ENCODE peak calls at places on chromosomes 5 and 9, in eight cellular contexts. One of them, this sample, is unnamed.

GRCh38 chr9:71854811-71855210 is 56.2 kb downstream of the ABHD17B start:
- DNase-seq in AG09319: no peak
- DNase-seq in psoas muscle: no peak
- DNase-seq in endothelial cell: no peak
- DNase-seq in fibroblast of mammary gland: no peak
- DNase-seq in RWPE1: no peak
- DNase-seq in ascending aorta: no peak
- DNase-seq in NB4: no peak
- DNase-seq in this sample: no peak

GRCh38 chr5:115387816-115388215 is 91.4 kb upstream of the CCDC112 start:
- DNase-seq in AG09319: no peak
- DNase-seq in psoas muscle: no peak
- DNase-seq in endothelial cell: no peak
- DNase-seq in fibroblast of mammary gland: no peak
- DNase-seq in RWPE1: no peak
- DNase-seq in ascending aorta: no peak
- DNase-seq in NB4: no peak
- DNase-seq in this sample: no peak

GRCh38 chr5:160937570-160937969 is 85.6 kb upstream of the ATP10B start:
- DNase-seq in AG09319: no peak
- DNase-seq in psoas muscle: no peak
- DNase-seq in endothelial cell: no peak
- DNase-seq in fibroblast of mammary gland: no peak
- DNase-seq in RWPE1: no peak
- DNase-seq in ascending aorta: no peak
- DNase-seq in NB4: no peak
- DNase-seq in this sample: no peak

GRCh38 chr5:41835625-41836024 is 34.6 kb downstream of the OXCT1 start:
- DNase-seq in AG09319: peak; percentile 66
- DNase-seq in psoas muscle: peak; percentile 36
- DNase-seq in endothelial cell: no peak
- DNase-seq in fibroblast of mammary gland: peak; percentile 87
- DNase-seq in RWPE1: peak; percentile 18
- DNase-seq in ascending aorta: peak; percentile 50
- DNase-seq in NB4: peak; percentile 9
- DNase-seq in this sample: no peak

GRCh38 chr9:6855860-6856259 is 98.1 kb downstream of the KDM4C start:
- DNase-seq in AG09319: no peak
- DNase-seq in psoas muscle: no peak
- DNase-seq in endothelial cell: no peak
- DNase-seq in fibroblast of mammary gland: no peak
- DNase-seq in RWPE1: no peak
- DNase-seq in ascending aorta: no peak
- DNase-seq in NB4: no peak
- DNase-seq in this sample: no peak

GRCh38 chr9:121599186-121599871 is 52.1 kb upstream of the DAB2IP start:
- DNase-seq in AG09319: no peak
- DNase-seq in psoas muscle: peak; percentile 88
- DNase-seq in endothelial cell: peak; percentile 60
- DNase-seq in fibroblast of mammary gland: no peak
- DNase-seq in RWPE1: peak; percentile 86
- DNase-seq in ascending aorta: peak; percentile 19
- DNase-seq in NB4: peak; percentile 25
- DNase-seq in this sample: no peak

GRCh38 chr5:190366-191035 is 794 bp upstream of the LRRC14B start:
- DNase-seq in AG09319: no peak
- DNase-seq in psoas muscle: peak; percentile 18
- DNase-seq in endothelial cell: no peak
- DNase-seq in fibroblast of mammary gland: no peak
- DNase-seq in RWPE1: no peak
- DNase-seq in ascending aorta: no peak
- DNase-seq in NB4: no peak
- DNase-seq in this sample: peak; percentile 29

GRCh38 chr9:615756-616155 is 225.7 kb upstream of the DMRT1 start:
- DNase-seq in AG09319: no peak
- DNase-seq in psoas muscle: no peak
- DNase-seq in endothelial cell: no peak
- DNase-seq in fibroblast of mammary gland: no peak
- DNase-seq in RWPE1: no peak
- DNase-seq in ascending aorta: no peak
- DNase-seq in NB4: no peak
- DNase-seq in this sample: no peak

GRCh38 chr9:4837768-4838546 is 45.2 kb downstream of the RCL1 start:
- DNase-seq in AG09319: no peak
- DNase-seq in psoas muscle: peak; percentile 19
- DNase-seq in endothelial cell: no peak
- DNase-seq in fibroblast of mammary gland: peak; percentile 100
- DNase-seq in RWPE1: no peak
- DNase-seq in ascending aorta: no peak
- DNase-seq in NB4: peak; percentile 79
- DNase-seq in this sample: no peak

GRCh38 chr5:55062039-55062779 is 38.2 kb downstream of the GZMK start:
- DNase-seq in AG09319: no peak
- DNase-seq in psoas muscle: no peak
- DNase-seq in endothelial cell: no peak
- DNase-seq in fibroblast of mammary gland: no peak
- DNase-seq in RWPE1: no peak
- DNase-seq in ascending aorta: no peak
- DNase-seq in NB4: no peak
- DNase-seq in this sample: no peak

GRCh38 chr9:108478431-108478837 is 377.4 kb downstream of the ACTL7B start:
- DNase-seq in AG09319: no peak
- DNase-seq in psoas muscle: peak; percentile 28
- DNase-seq in endothelial cell: no peak
- DNase-seq in fibroblast of mammary gland: peak; percentile 99
- DNase-seq in RWPE1: peak; percentile 95
- DNase-seq in ascending aorta: peak; percentile 25
- DNase-seq in NB4: peak; percentile 2
- DNase-seq in this sample: no peak

GRCh38 chr5:150208187-150209015 is 18.5 kb downstream of the SLC6A7 start:
- DNase-seq in AG09319: no peak
- DNase-seq in psoas muscle: no peak
- DNase-seq in endothelial cell: no peak
- DNase-seq in fibroblast of mammary gland: peak; percentile 79
- DNase-seq in RWPE1: peak; percentile 97
- DNase-seq in ascending aorta: no peak
- DNase-seq in NB4: no peak
- DNase-seq in this sample: no peak

GRCh38 chr5:88269222-88269771 is 652 bp upstream of the TMEM161B start:
- DNase-seq in AG09319: no peak
- DNase-seq in psoas muscle: no peak
- DNase-seq in endothelial cell: no peak
- DNase-seq in fibroblast of mammary gland: peak; percentile 16
- DNase-seq in RWPE1: peak; percentile 50
- DNase-seq in ascending aorta: no peak
- DNase-seq in NB4: peak; percentile 41
- DNase-seq in this sample: no peak

GRCh38 chr9:25117791-25118190 is 560.5 kb downstream of the TUSC1 start:
- DNase-seq in AG09319: no peak
- DNase-seq in psoas muscle: no peak
- DNase-seq in endothelial cell: no peak
- DNase-seq in fibroblast of mammary gland: no peak
- DNase-seq in RWPE1: no peak
- DNase-seq in ascending aorta: no peak
- DNase-seq in NB4: no peak
- DNase-seq in this sample: no peak

GRCh38 chr9:99573883-99574282 is 247.8 kb upstream of the NR4A3 start:
- DNase-seq in AG09319: no peak
- DNase-seq in psoas muscle: no peak
- DNase-seq in endothelial cell: no peak
- DNase-seq in fibroblast of mammary gland: no peak
- DNase-seq in RWPE1: no peak
- DNase-seq in ascending aorta: no peak
- DNase-seq in NB4: no peak
- DNase-seq in this sample: no peak

GRCh38 chr9:134451700-134452458 is 125.6 kb downstream of the RXRA start:
- DNase-seq in AG09319: no peak
- DNase-seq in psoas muscle: no peak
- DNase-seq in endothelial cell: no peak
- DNase-seq in fibroblast of mammary gland: no peak
- DNase-seq in RWPE1: no peak
- DNase-seq in ascending aorta: no peak
- DNase-seq in NB4: no peak
- DNase-seq in this sample: no peak
- TF ChIP-seq CTCF in AG09319: no peak
- TF ChIP-seq CTCF in psoas muscle: no peak
- TF ChIP-seq CTCF in endothelial cell: no peak
- TF ChIP-seq CTCF in fibroblast of mammary gland: no peak
- TF ChIP-seq CTCF in RWPE1: no peak
- TF ChIP-seq CTCF in ascending aorta: no peak
- TF ChIP-seq CTCF in NB4: no peak
- TF ChIP-seq CTCF in this sample: no peak

DNA sequence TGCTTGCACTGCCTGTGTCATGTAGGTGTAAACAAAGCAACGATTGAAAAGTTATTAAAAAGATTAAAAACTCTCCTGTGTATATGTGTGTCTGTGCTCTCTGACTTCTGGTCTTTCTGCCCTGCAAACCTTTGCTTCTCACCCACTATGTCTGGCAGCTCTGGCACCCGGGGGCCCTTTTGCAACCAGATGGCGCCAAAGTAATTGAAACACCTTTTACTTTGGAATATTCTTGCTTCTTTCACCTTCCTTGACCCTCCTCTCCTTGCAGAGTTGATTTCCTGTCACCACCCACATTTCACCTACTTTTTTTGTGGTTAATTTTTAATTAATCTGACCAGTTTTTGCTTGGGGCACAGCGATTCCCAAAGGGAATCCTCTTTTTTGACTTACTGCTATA is 275.5 kb downstream of the ARHGEF28 start:
- DNase-seq in AG09319: no peak
- DNase-seq in psoas muscle: no peak
- DNase-seq in endothelial cell: no peak
- DNase-seq in fibroblast of mammary gland: no peak
- DNase-seq in RWPE1: peak; percentile 30
- DNase-seq in ascending aorta: no peak
- DNase-seq in NB4: peak; percentile 6
- DNase-seq in this sample: no peak
- TF ChIP-seq CTCF in AG09319: no peak
- TF ChIP-seq CTCF in psoas muscle: no peak
- TF ChIP-seq CTCF in endothelial cell: no peak
- TF ChIP-seq CTCF in fibroblast of mammary gland: no peak
- TF ChIP-seq CTCF in RWPE1: peak; percentile 49
- TF ChIP-seq CTCF in ascending aorta: no peak
- TF ChIP-seq CTCF in NB4: no peak
- TF ChIP-seq CTCF in this sample: no peak

DNA sequence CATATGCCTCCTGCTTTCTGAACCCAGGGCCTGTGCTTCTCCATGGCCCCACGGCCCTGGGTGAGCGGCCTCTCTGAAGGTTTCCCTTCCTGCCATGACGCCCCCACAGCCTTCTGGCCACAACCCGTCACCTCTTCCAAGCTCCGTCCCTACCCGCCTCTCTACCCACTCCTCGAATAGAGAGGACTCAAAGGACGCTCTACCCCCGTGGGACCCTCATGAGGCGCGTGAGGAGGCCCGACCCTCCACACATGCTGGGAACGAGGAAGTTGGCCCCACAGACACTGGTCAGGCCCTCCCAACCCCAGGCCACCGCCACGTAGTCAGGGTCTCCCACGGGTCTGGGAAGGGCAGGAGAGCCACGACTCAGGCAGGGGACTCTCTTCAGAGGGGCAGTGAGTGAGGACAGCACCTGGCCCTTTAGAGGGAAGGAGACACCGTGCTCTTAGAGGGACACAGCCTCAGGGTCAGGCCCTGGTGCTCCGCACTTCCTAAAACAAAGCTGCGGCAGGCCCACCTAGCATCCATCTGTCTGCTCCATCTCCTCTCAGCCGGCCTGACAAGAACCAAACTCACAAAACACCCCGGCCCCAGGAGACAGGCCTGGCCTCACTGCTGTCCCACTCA is 5.3 kb downstream of the BRD3 start:
- DNase-seq in AG09319: no peak
- DNase-seq in psoas muscle: no peak
- DNase-seq in endothelial cell: no peak
- DNase-seq in fibroblast of mammary gland: no peak
- DNase-seq in RWPE1: no peak
- DNase-seq in ascending aorta: peak; percentile 7
- DNase-seq in NB4: peak; percentile 71
- DNase-seq in this sample: no peak
- TF ChIP-seq CTCF in AG09319: no peak
- TF ChIP-seq CTCF in psoas muscle: no peak
- TF ChIP-seq CTCF in endothelial cell: no peak
- TF ChIP-seq CTCF in fibroblast of mammary gland: no peak
- TF ChIP-seq CTCF in RWPE1: no peak
- TF ChIP-seq CTCF in ascending aorta: no peak
- TF ChIP-seq CTCF in NB4: no peak
- TF ChIP-seq CTCF in this sample: no peak

GRCh38 chr9:127162046-127162445 is 39.6 kb upstream of the ANGPTL2 start:
- DNase-seq in AG09319: no peak
- DNase-seq in psoas muscle: no peak
- DNase-seq in endothelial cell: no peak
- DNase-seq in fibroblast of mammary gland: no peak
- DNase-seq in RWPE1: no peak
- DNase-seq in ascending aorta: no peak
- DNase-seq in NB4: peak; percentile 80
- DNase-seq in this sample: no peak

GRCh38 chr9:127161081-127161621 is 38.7 kb upstream of the ANGPTL2 start:
- DNase-seq in AG09319: no peak
- DNase-seq in psoas muscle: no peak
- DNase-seq in endothelial cell: no peak
- DNase-seq in fibroblast of mammary gland: no peak
- DNase-seq in RWPE1: no peak
- DNase-seq in ascending aorta: no peak
- DNase-seq in NB4: no peak
- DNase-seq in this sample: no peak

GRCh38 chr9:127162567-127163365 is 40.3 kb upstream of the ANGPTL2 start:
- DNase-seq in AG09319: no peak
- DNase-seq in psoas muscle: no peak
- DNase-seq in endothelial cell: no peak
- DNase-seq in fibroblast of mammary gland: no peak
- DNase-seq in RWPE1: no peak
- DNase-seq in ascending aorta: no peak
- DNase-seq in NB4: no peak
- DNase-seq in this sample: no peak

GRCh38 chr9:127159949-127160610 is 37.6 kb upstream of the ANGPTL2 start:
- DNase-seq in AG09319: no peak
- DNase-seq in psoas muscle: no peak
- DNase-seq in endothelial cell: no peak
- DNase-seq in fibroblast of mammary gland: no peak
- DNase-seq in RWPE1: no peak
- DNase-seq in ascending aorta: no peak
- DNase-seq in NB4: no peak
- DNase-seq in this sample: no peak

DNA sequence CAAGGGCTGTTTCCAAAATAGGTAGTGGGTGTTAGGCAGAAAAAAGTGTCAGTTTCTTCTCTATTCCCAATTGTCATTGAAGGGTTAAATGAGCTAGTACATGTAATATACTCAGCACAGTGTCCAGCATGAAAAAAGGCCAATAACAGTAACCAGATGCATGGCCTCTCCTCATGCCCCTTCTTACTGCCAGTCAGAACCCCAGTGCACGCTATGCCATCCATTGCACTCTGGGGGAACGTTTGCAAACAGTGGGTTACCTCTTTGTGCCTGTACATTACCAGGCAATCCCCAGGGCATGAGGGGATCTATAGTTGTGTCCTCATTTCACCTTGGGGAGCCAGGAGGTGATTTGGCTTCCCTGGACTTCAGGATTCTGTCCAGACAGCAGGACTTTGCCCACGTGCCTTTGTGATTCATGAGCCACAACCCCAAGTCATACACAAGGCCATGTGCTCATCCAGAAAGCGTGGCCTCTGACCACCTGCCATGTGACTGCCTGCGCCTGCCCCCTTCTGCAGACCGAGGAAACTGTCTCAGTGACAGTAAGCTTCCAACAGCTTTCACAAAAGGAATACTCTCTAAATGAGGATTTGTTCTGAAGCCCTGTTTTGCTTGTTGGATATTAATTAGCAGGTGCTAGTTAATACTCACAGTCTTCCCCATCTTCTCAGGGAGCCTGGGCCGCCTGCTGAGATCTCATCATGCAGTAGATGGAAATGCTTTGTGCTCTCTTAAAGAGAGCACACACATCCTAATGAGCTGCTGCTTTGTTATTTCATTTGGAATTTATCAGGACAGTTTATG is 36.8 kb upstream of the ANGPTL2 start:
- DNase-seq in AG09319: peak; percentile 59
- DNase-seq in psoas muscle: peak; percentile 81
- DNase-seq in endothelial cell: no peak
- DNase-seq in fibroblast of mammary gland: peak; percentile 94
- DNase-seq in RWPE1: peak; percentile 29
- DNase-seq in ascending aorta: no peak
- DNase-seq in NB4: peak; percentile 48
- DNase-seq in this sample: no peak
- TF ChIP-seq CTCF in AG09319: peak; percentile 23
- TF ChIP-seq CTCF in psoas muscle: peak; percentile 41
- TF ChIP-seq CTCF in endothelial cell: no peak
- TF ChIP-seq CTCF in fibroblast of mammary gland: peak; percentile 43
- TF ChIP-seq CTCF in RWPE1: no peak
- TF ChIP-seq CTCF in ascending aorta: no peak
- TF ChIP-seq CTCF in NB4: no peak
- TF ChIP-seq CTCF in this sample: no peak